ENCODE peak calls at places on chromosomes 7 and 10, in six cellular contexts. One of them, this sample, is unnamed.

GRCh38 chr10:6889718-6890117 is 309.6 kb upstream of the PRKCQ start:
- DNase-seq in CD4-positive, CD25-positive, alpha-beta regulatory T cell: no peak
- DNase-seq in cardiac fibroblast: no peak
- DNase-seq in ELF-1: no peak
- DNase-seq in activated CD4-positive, CD25-positive, alpha-beta regulatory T cell: no peak
- DNase-seq in KBM-7: no peak
- DNase-seq in this sample: no peak

GRCh38 chr7:12929416-12930140 is 242.1 kb downstream of the ARL4A start:
- DNase-seq in KBM-7: no peak
- DNase-seq in CD4-positive, CD25-positive, alpha-beta regulatory T cell: no peak
- DNase-seq in activated CD4-positive, CD25-positive, alpha-beta regulatory T cell: no peak
- DNase-seq in cardiac fibroblast: no peak
- DNase-seq in ELF-1: no peak
- DNase-seq in this sample: no peak

GRCh38 chr10:30186371-30186875 is 127.0 kb upstream of the JCAD start:
- DNase-seq in CD4-positive, CD25-positive, alpha-beta regulatory T cell: no peak
- DNase-seq in activated CD4-positive, CD25-positive, alpha-beta regulatory T cell: no peak
- DNase-seq in ELF-1: no peak
- DNase-seq in cardiac fibroblast: no peak
- DNase-seq in KBM-7: no peak
- DNase-seq in this sample: no peak

GRCh38 chr7:77327067-77327931 is 88.8 kb downstream of the GSAP start:
- DNase-seq in CD4-positive, CD25-positive, alpha-beta regulatory T cell: no peak
- DNase-seq in cardiac fibroblast: peak
- DNase-seq in activated CD4-positive, CD25-positive, alpha-beta regulatory T cell: no peak
- DNase-seq in ELF-1: peak
- DNase-seq in KBM-7: peak
- DNase-seq in this sample: no peak

GRCh38 chr10:103896225-103896624 is 21.8 kb downstream of the STN1 start:
- DNase-seq in activated CD4-positive, CD25-positive, alpha-beta regulatory T cell: no peak
- DNase-seq in CD4-positive, CD25-positive, alpha-beta regulatory T cell: no peak
- DNase-seq in cardiac fibroblast: peak
- DNase-seq in KBM-7: no peak
- DNase-seq in ELF-1: no peak
- DNase-seq in this sample: no peak

GRCh38 chr7:14714161-14714728 is 188.3 kb downstream of the DGKB start:
- DNase-seq in CD4-positive, CD25-positive, alpha-beta regulatory T cell: no peak
- DNase-seq in activated CD4-positive, CD25-positive, alpha-beta regulatory T cell: no peak
- DNase-seq in KBM-7: no peak
- DNase-seq in cardiac fibroblast: peak
- DNase-seq in ELF-1: no peak
- DNase-seq in this sample: no peak

GRCh38 chr7:41641006-41641714 is 61.7 kb downstream of the INHBA start:
- DNase-seq in cardiac fibroblast: no peak
- DNase-seq in CD4-positive, CD25-positive, alpha-beta regulatory T cell: no peak
- DNase-seq in KBM-7: no peak
- DNase-seq in activated CD4-positive, CD25-positive, alpha-beta regulatory T cell: no peak
- DNase-seq in ELF-1: no peak
- DNase-seq in this sample: no peak

GRCh38 chr10:103053659-103054581 is 135.8 kb downstream of the CNNM2 start:
- DNase-seq in cardiac fibroblast: peak
- DNase-seq in activated CD4-positive, CD25-positive, alpha-beta regulatory T cell: no peak
- DNase-seq in CD4-positive, CD25-positive, alpha-beta regulatory T cell: peak
- DNase-seq in KBM-7: peak
- DNase-seq in ELF-1: peak
- DNase-seq in this sample: peak

GRCh38 chr10:100697070-100697469 is 48.3 kb upstream of the PAX2 start:
- DNase-seq in ELF-1: no peak
- DNase-seq in CD4-positive, CD25-positive, alpha-beta regulatory T cell: no peak
- DNase-seq in KBM-7: no peak
- DNase-seq in cardiac fibroblast: peak
- DNase-seq in activated CD4-positive, CD25-positive, alpha-beta regulatory T cell: no peak
- DNase-seq in this sample: peak

GRCh38 chr10:124152781-124153600 is 59.6 kb upstream of the CHST15 start:
- DNase-seq in KBM-7: peak
- DNase-seq in cardiac fibroblast: peak
- DNase-seq in activated CD4-positive, CD25-positive, alpha-beta regulatory T cell: no peak
- DNase-seq in ELF-1: peak
- DNase-seq in CD4-positive, CD25-positive, alpha-beta regulatory T cell: peak
- DNase-seq in this sample: no peak

GRCh38 chr10:133357293-133358151 is at the start of gene FUOM:
- DNase-seq in ELF-1: peak
- DNase-seq in CD4-positive, CD25-positive, alpha-beta regulatory T cell: peak
- DNase-seq in cardiac fibroblast: no peak
- DNase-seq in KBM-7: peak
- DNase-seq in activated CD4-positive, CD25-positive, alpha-beta regulatory T cell: peak
- DNase-seq in this sample: no peak

GRCh38 chr10:50635286-50635685 is 11.5 kb upstream of the SGMS1 start:
- DNase-seq in KBM-7: no peak
- DNase-seq in activated CD4-positive, CD25-positive, alpha-beta regulatory T cell: no peak
- DNase-seq in cardiac fibroblast: peak
- DNase-seq in CD4-positive, CD25-positive, alpha-beta regulatory T cell: no peak
- DNase-seq in ELF-1: no peak
- DNase-seq in this sample: peak

GRCh38 chr10:43190775-43191174 is 52.5 kb downstream of the CSGALNACT2 start:
- DNase-seq in KBM-7: no peak
- DNase-seq in cardiac fibroblast: peak
- DNase-seq in ELF-1: no peak
- DNase-seq in activated CD4-positive, CD25-positive, alpha-beta regulatory T cell: no peak
- DNase-seq in CD4-positive, CD25-positive, alpha-beta regulatory T cell: no peak
- DNase-seq in this sample: no peak

GRCh38 chr10:7480742-7481381 is 70.0 kb upstream of the SFMBT2 start:
- DNase-seq in CD4-positive, CD25-positive, alpha-beta regulatory T cell: peak
- DNase-seq in activated CD4-positive, CD25-positive, alpha-beta regulatory T cell: no peak
- DNase-seq in KBM-7: peak
- DNase-seq in ELF-1: no peak
- DNase-seq in cardiac fibroblast: no peak
- DNase-seq in this sample: no peak

GRCh38 chr7:210401-210925 is 18.1 kb downstream of the FAM20C start:
- DNase-seq in ELF-1: no peak
- DNase-seq in activated CD4-positive, CD25-positive, alpha-beta regulatory T cell: no peak
- DNase-seq in CD4-positive, CD25-positive, alpha-beta regulatory T cell: no peak
- DNase-seq in KBM-7: no peak
- DNase-seq in cardiac fibroblast: no peak
- DNase-seq in this sample: no peak

This sample was measured in stromal cell of bone marrow.